ENCODE peak calls at places on chromosomes 7 and 10, in seven cellular contexts. U, M, D, S, G, V and H are unnamed samples. For H3K4me1, the result is how much of the 10 kb centered on the place peaks cover.

GRCh38 chr7:105826143-105826542 is 50.3 kb downstream of the ATXN7L1 start:
- DNase-seq in D (no peak), V (no peak), G (no peak), S (no peak), U (no peak), M (no peak), H (no peak)

GRCh38 chr10:13503745-13504463 is 24.9 kb downstream of the BEND7 start:
- DNase-seq in S (no peak), V (no peak), U (no peak), D (no peak), M (no peak), G (no peak), H (no peak)

GRCh38 chr10:66928791-66929190 is 3.0 kb downstream of the LRRTM3 start:
- DNase-seq in S (no peak), U (no peak), G (no peak), V (no peak), D (no peak), M (no peak), H (no peak)

GRCh38 chr7:128259131-128260056 is 18.3 kb downstream of the LEP start:
- DNase-seq in D (no peak), M (no peak), V (no peak), U (no peak), G (no peak), S (no peak), H (no peak)

GRCh38 chr10:118873080-118873737 is 118.4 kb upstream of the CACUL1 start:
- DNase-seq in V (no peak), D (no peak), M (no peak), S (no peak), G (no peak), U (no peak), H (no peak)

GRCh38 chr7:15620491-15621185 is 58.8 kb upstream of the AGMO start:
- DNase-seq in V (no peak), M (no peak), U (no peak), G (no peak), S (no peak), D (no peak), H (no peak)

GRCh38 chr10:34996843-34997242 is 93.3 kb downstream of the CUL2 start:
- DNase-seq in G (no peak), D (peak), U (no peak), M (no peak), S (no peak), V (no peak), H (no peak)

GRCh38 chr7:51430480-51431086 is 114.0 kb upstream of the COBL start:
- DNase-seq in U (peak), S (no peak), M (no peak), G (peak), V (peak), D (peak), H (no peak)

GRCh38 chr10:57692255-57692980 is 575.3 kb downstream of the IPMK start:
- DNase-seq in U (no peak), V (no peak), D (no peak), G (peak), S (no peak), M (no peak), H (no peak)

GRCh38 chr7:24123061-24123460 is 160.9 kb upstream of the NPY start:
- DNase-seq in U (no peak), M (no peak), V (no peak), G (no peak), D (no peak), S (no peak), H (no peak)

GRCh38 chr10:110972231-110973134 is 53.1 kb downstream of the SHOC2 start:
- DNase-seq in V (no peak), U (no peak), M (no peak), G (no peak), S (no peak), D (no peak), H (no peak)

GRCh38 chr7:26500749-26501352 is 209.2 kb downstream of the SNX10 start:
- DNase-seq in G (peak), D (no peak), U (no peak), M (no peak), V (no peak), S (no peak), H (no peak)

GRCh38 chr7:2554654-2555053 is 670 bp downstream of the BRAT1 start:
- DNase-seq in V (no peak), M (no peak), D (no peak), U (no peak), S (no peak), G (no peak), H (no peak)

GRCh38 chr7:117323877-117324699 is 1.2 kb upstream of the WNT2 start:
- DNase-seq in D (peak), U (no peak), V (peak), S (peak), M (peak), G (no peak), H (no peak)

GRCh38 chr10:47260505-47261111 is 39.4 kb upstream of the GDF10 start:
- DNase-seq in M (no peak), D (peak), S (no peak), V (no peak), G (no peak), U (no peak), H (no peak)

GRCh38 chr10:103612462-103613365 is 119.2 kb downstream of the NEURL1 start:
- DNase-seq in U (no peak), S (peak), V (no peak), G (no peak), M (no peak), D (no peak), H (no peak)

GRCh38 chr7:24721378-24722030 is 35.8 kb downstream of the GSDME start:
- DNase-seq in D (peak), S (no peak), G (no peak), M (no peak), U (no peak), V (no peak), H (no peak)

GRCh38 chr7:40469481-40469880 is 334.7 kb downstream of the SUGCT start:
- DNase-seq in M (no peak), D (no peak), S (no peak), U (no peak), V (no peak), G (no peak), H (no peak)

GRCh38 chr7:40474790-40475680 is 340.2 kb downstream of the SUGCT start:
- DNase-seq in G (no peak), U (peak), M (no peak), V (no peak), D (no peak), S (no peak), H (no peak)

GRCh38 chr7:40471891-40472290 is 337.1 kb downstream of the SUGCT start:
- DNase-seq in V (no peak), D (no peak), G (no peak), U (no peak), M (no peak), S (no peak), H (no peak)

GRCh38 chr7:40470817-40471216 is 336.0 kb downstream of the SUGCT start:
- DNase-seq in V (no peak), G (no peak), S (no peak), U (no peak), D (no peak), M (no peak), H (no peak)

GRCh38 chr7:40470111-40470736 is 335.4 kb downstream of the SUGCT start:
- DNase-seq in V (no peak), M (no peak), G (no peak), U (no peak), S (no peak), D (no peak), H (peak)
- H3K4me3 ChIP-seq in V (no peak), M (no peak), G (no peak), U (no peak), S (no peak), D (no peak), H (no peak)

GRCh38 chr7:130365511-130366441 is 14.5 kb upstream of the CPA1 start:
- DNase-seq in V (peak), S (peak), M (no peak), G (no peak), D (peak), U (peak), H (no peak)
- TF ChIP-seq POLR2A in V (no peak), S (no peak), M (no peak), G (no peak), D (no peak), U (peak), H (no peak)

GRCh38 chr10:88896336-88897018 is 16.4 kb downstream of the STAMBPL1 start:
- DNase-seq in G (no peak), S (no peak), D (no peak), V (peak), M (no peak), U (no peak), H (no peak)

GRCh38 chr10:88899886-88900285 is 19.8 kb downstream of the STAMBPL1 start:
- DNase-seq in V (no peak), D (no peak), S (no peak), U (no peak), M (no peak), G (no peak), H (no peak)

GRCh38 chr10:88895252-88895651 is 15.2 kb downstream of the STAMBPL1 start:
- DNase-seq in D (no peak), U (no peak), M (no peak), G (no peak), V (no peak), S (no peak), H (no peak)

GRCh38 chr10:88898727-88899126 is 18.7 kb downstream of the STAMBPL1 start:
- DNase-seq in S (no peak), U (no peak), G (no peak), D (no peak), M (no peak), V (no peak), H (no peak)

GRCh38 chr10:88897019-88897853 is 17.2 kb downstream of the STAMBPL1 start:
- DNase-seq in V (peak), G (no peak), M (no peak), D (no peak), S (no peak), U (no peak), H (no peak)
- H3K4me1 ChIP-seq in V (under half), G (half or more), M (under half), D (under half), S (under half), U (under half), H (under half)

GRCh38 chr10:51629969-51630617 is 69.3 kb downstream of the CSTF2T start:
- DNase-seq in D (no peak), S (peak), G (no peak), M (peak), V (no peak), U (no peak), H (no peak)
- H3K4me3 ChIP-seq in D (no peak), S (no peak), G (no peak), M (no peak), V (no peak), U (no peak), H (no peak)

DNA sequence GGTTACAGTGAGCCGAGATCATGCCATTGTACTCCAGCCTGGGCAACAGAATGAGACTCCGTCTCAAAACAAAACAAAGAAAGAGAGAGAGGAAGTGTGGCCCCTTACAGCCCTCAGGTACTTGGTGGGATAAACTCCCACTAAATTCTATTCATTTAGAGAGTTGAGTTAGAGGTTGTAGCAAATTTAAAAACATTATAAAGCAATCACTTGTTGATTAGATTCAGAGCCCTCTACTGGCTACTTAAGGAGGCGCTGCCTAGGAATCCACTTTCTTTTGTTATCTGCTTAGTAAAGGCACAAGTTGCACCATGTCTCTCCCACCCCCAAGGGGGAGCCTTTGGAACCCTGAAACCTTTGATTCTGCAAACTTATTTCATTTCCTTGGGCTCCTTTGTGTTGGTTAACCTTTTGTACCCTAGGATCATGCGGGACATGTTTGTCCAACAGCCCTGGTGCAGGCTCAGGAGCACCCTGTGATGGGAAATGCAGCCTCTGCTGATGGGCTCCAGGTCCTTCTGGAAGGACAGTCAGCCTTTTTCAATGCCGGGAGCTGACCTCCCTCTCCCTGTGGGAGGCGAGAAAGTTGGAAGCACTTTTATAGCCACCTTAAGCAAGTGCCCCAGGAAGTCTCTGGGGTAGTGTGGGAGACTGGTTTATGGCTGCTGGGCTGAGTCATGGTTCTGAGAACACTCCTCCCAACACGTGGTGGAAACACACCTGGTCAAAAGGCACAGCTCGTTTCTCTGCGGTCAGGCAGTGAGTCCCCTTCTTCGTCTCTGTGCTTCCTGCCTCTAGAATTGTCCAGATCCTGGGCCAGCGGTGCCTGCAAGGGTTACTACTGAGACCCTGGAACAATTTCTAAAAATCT is 2.3 kb downstream of the HKDC1 start:
- DNase-seq in D (peak), S (no peak), M (no peak), U (peak), V (no peak), G (peak), H (no peak)
- TF ChIP-seq POLR2A in D (no peak), S (no peak), M (no peak), U (peak), V (no peak), G (no peak), H (peak)

GRCh38 chr7:70456729-70457128 is 675.2 kb upstream of the GALNT17 start:
- DNase-seq in S (no peak), V (no peak), G (no peak), M (no peak), U (no peak), D (no peak), H (no peak)
- H3K4me1 ChIP-seq in S (under half), V (under half), G (under half), M (under half), U (under half), D (under half), H (under half)